ENCODE peak calls at places on chromosomes 1 and 21, in seven cellular contexts. One of them, this sample, is unnamed.

GRCh38 chr21:38662224-38662568 is 143.5 kb upstream of the ETS2 start:
- DNase-seq in A549: no peak
- DNase-seq in HCT116: no peak
- DNase-seq in K562: no peak
- DNase-seq in IMR-90: no peak
- DNase-seq in GM12878: no peak
- DNase-seq in H1: no peak
- DNase-seq in this sample: no peak

GRCh38 chr1:15836772-15837669 is 10.5 kb upstream of the SPEN start:
- DNase-seq in IMR-90: no peak
- DNase-seq in K562: no peak
- DNase-seq in GM12878: no peak
- DNase-seq in A549: no peak
- DNase-seq in H1: peak
- DNase-seq in HCT116: no peak
- DNase-seq in this sample: no peak

GRCh38 chr1:184773762-184774320 is 19.2 kb upstream of the EDEM3 start:
- DNase-seq in H1: no peak
- DNase-seq in A549: no peak
- DNase-seq in HCT116: no peak
- DNase-seq in IMR-90: no peak
- DNase-seq in K562: no peak
- DNase-seq in GM12878: no peak
- DNase-seq in this sample: no peak

GRCh38 chr21:44450999-44451398 is 4.3 kb upstream of the LRRC3 start:
- DNase-seq in K562: no peak
- DNase-seq in H1: no peak
- DNase-seq in HCT116: no peak
- DNase-seq in A549: no peak
- DNase-seq in IMR-90: no peak
- DNase-seq in GM12878: no peak
- DNase-seq in this sample: no peak

GRCh38 chr21:29501451-29501850 is 202.7 kb downstream of the BACH1 start:
- DNase-seq in K562: no peak
- DNase-seq in GM12878: no peak
- DNase-seq in A549: no peak
- DNase-seq in IMR-90: peak
- DNase-seq in HCT116: no peak
- DNase-seq in H1: no peak
- DNase-seq in this sample: no peak

GRCh38 chr1:112502827-112503226 is 5.9 kb upstream of the WNT2B start:
- DNase-seq in HCT116: no peak
- DNase-seq in GM12878: no peak
- DNase-seq in A549: no peak
- DNase-seq in H1: no peak
- DNase-seq in K562: peak
- DNase-seq in IMR-90: no peak
- DNase-seq in this sample: no peak

GRCh38 chr1:235052067-235053008 is 76.3 kb downstream of the TOMM20 start:
- DNase-seq in A549: no peak
- DNase-seq in GM12878: no peak
- DNase-seq in IMR-90: no peak
- DNase-seq in HCT116: no peak
- DNase-seq in K562: no peak
- DNase-seq in H1: no peak
- DNase-seq in this sample: no peak

GRCh38 chr1:54965624-54966340 is 14.6 kb upstream of the TMEM61 start:
- DNase-seq in K562: peak
- DNase-seq in GM12878: peak
- DNase-seq in HCT116: peak
- DNase-seq in H1: no peak
- DNase-seq in A549: no peak
- DNase-seq in IMR-90: peak
- DNase-seq in this sample: no peak

GRCh38 chr1:98458514-98459259 is 202.8 kb upstream of the SNX7 start:
- DNase-seq in HCT116: no peak
- DNase-seq in K562: no peak
- DNase-seq in GM12878: no peak
- DNase-seq in H1: no peak
- DNase-seq in IMR-90: no peak
- DNase-seq in A549: no peak
- DNase-seq in this sample: peak

GRCh38 chr1:117366982-117367768 is at the start of gene MAN1A2:
- DNase-seq in IMR-90: peak
- DNase-seq in HCT116: peak
- DNase-seq in GM12878: peak
- DNase-seq in K562: peak
- DNase-seq in H1: peak
- DNase-seq in A549: peak
- DNase-seq in this sample: peak

GRCh38 chr1:116179398-116179797 is 68.2 kb downstream of the MAB21L3 start:
- DNase-seq in K562: no peak
- DNase-seq in HCT116: no peak
- DNase-seq in H1: no peak
- DNase-seq in A549: no peak
- DNase-seq in GM12878: no peak
- DNase-seq in IMR-90: no peak
- DNase-seq in this sample: peak

GRCh38 chr1:92709738-92710137 is 75.2 kb downstream of the EVI5 start:
- DNase-seq in GM12878: no peak
- DNase-seq in HCT116: no peak
- DNase-seq in H1: no peak
- DNase-seq in K562: no peak
- DNase-seq in A549: peak
- DNase-seq in IMR-90: peak
- DNase-seq in this sample: peak

GRCh38 chr1:156096640-156097391 is 14.6 kb upstream of the MEX3A start:
- DNase-seq in A549: peak
- DNase-seq in K562: peak
- DNase-seq in H1: peak
- DNase-seq in GM12878: peak
- DNase-seq in IMR-90: peak
- DNase-seq in HCT116: peak
- DNase-seq in this sample: peak

GRCh38 chr1:172647987-172648386 is 10.9 kb upstream of the FASLG start:
- DNase-seq in HCT116: no peak
- DNase-seq in IMR-90: no peak
- DNase-seq in K562: no peak
- DNase-seq in H1: no peak
- DNase-seq in A549: no peak
- DNase-seq in GM12878: no peak
- DNase-seq in this sample: no peak

GRCh38 chr1:13769212-13769611 is 69.2 kb downstream of the PRDM2 start:
- DNase-seq in GM12878: no peak
- DNase-seq in K562: no peak
- DNase-seq in IMR-90: no peak
- DNase-seq in HCT116: no peak
- DNase-seq in H1: no peak
- DNase-seq in A549: no peak
- DNase-seq in this sample: no peak

GRCh38 chr1:51325878-51326755 is 4.2 kb downstream of the TTC39A start:
- DNase-seq in A549: no peak
- DNase-seq in GM12878: no peak
- DNase-seq in IMR-90: no peak
- DNase-seq in H1: no peak
- DNase-seq in HCT116: no peak
- DNase-seq in K562: peak
- DNase-seq in this sample: no peak

GRCh38 chr1:150537732-150538684 is 11.2 kb upstream of the ADAMTSL4 start:
- DNase-seq in GM12878: no peak
- DNase-seq in H1: peak
- DNase-seq in HCT116: no peak
- DNase-seq in K562: no peak
- DNase-seq in IMR-90: peak
- DNase-seq in A549: no peak
- DNase-seq in this sample: no peak

GRCh38 chr1:50332941-50333594 is 90.2 kb downstream of the DMRTA2 start:
- DNase-seq in H1: peak
- DNase-seq in HCT116: no peak
- DNase-seq in IMR-90: peak
- DNase-seq in A549: peak
- DNase-seq in K562: peak
- DNase-seq in GM12878: no peak
- DNase-seq in this sample: peak

GRCh38 chr21:33844104-33844889 is 71.3 kb downstream of the ATP5PO start:
- DNase-seq in GM12878: no peak
- DNase-seq in IMR-90: no peak
- DNase-seq in K562: no peak
- DNase-seq in A549: no peak
- DNase-seq in H1: no peak
- DNase-seq in HCT116: no peak
- DNase-seq in this sample: peak

GRCh38 chr1:167774710-167775109 is 52.9 kb downstream of the MPZL1 start:
- DNase-seq in A549: no peak
- DNase-seq in HCT116: no peak
- DNase-seq in H1: no peak
- DNase-seq in GM12878: no peak
- DNase-seq in K562: no peak
- DNase-seq in IMR-90: peak
- DNase-seq in this sample: no peak

GRCh38 chr1:220453371-220453770 is 74.6 kb upstream of the MARK1 start:
- DNase-seq in H1: no peak
- DNase-seq in A549: no peak
- DNase-seq in GM12878: no peak
- DNase-seq in IMR-90: no peak
- DNase-seq in HCT116: no peak
- DNase-seq in K562: no peak
- DNase-seq in this sample: no peak

GRCh38 chr1:25137521-25138395 is 94.5 kb downstream of the SYF2 start:
- DNase-seq in HCT116: no peak
- DNase-seq in GM12878: no peak
- DNase-seq in H1: no peak
- DNase-seq in K562: no peak
- DNase-seq in A549: no peak
- DNase-seq in IMR-90: no peak
- DNase-seq in this sample: no peak

GRCh38 chr1:246724001-246724724 is at the start of gene SCCPDH:
- DNase-seq in GM12878: no peak
- DNase-seq in A549: peak
- DNase-seq in HCT116: no peak
- DNase-seq in K562: peak
- DNase-seq in H1: peak
- DNase-seq in IMR-90: peak
- DNase-seq in this sample: peak

GRCh38 chr1:165254376-165254775 is 102.1 kb downstream of the LMX1A start:
- DNase-seq in IMR-90: no peak
- DNase-seq in A549: no peak
- DNase-seq in HCT116: no peak
- DNase-seq in GM12878: no peak
- DNase-seq in H1: no peak
- DNase-seq in K562: no peak
- DNase-seq in this sample: no peak

GRCh38 chr1:165259236-165259635 is 97.3 kb downstream of the LMX1A start:
- DNase-seq in A549: no peak
- DNase-seq in K562: no peak
- DNase-seq in HCT116: no peak
- DNase-seq in GM12878: no peak
- DNase-seq in H1: no peak
- DNase-seq in IMR-90: no peak
- DNase-seq in this sample: peak

GRCh38 chr1:165259706-165260105 is 96.8 kb downstream of the LMX1A start:
- DNase-seq in A549: no peak
- DNase-seq in GM12878: no peak
- DNase-seq in H1: no peak
- DNase-seq in HCT116: no peak
- DNase-seq in IMR-90: no peak
- DNase-seq in K562: no peak
- DNase-seq in this sample: no peak

GRCh38 chr1:165255226-165255625 is 101.3 kb downstream of the LMX1A start:
- DNase-seq in HCT116: no peak
- DNase-seq in H1: no peak
- DNase-seq in K562: no peak
- DNase-seq in A549: no peak
- DNase-seq in GM12878: no peak
- DNase-seq in IMR-90: no peak
- DNase-seq in this sample: no peak

GRCh38 chr1:165257969-165258459 is 98.5 kb downstream of the LMX1A start:
- DNase-seq in K562: peak
- DNase-seq in HCT116: peak
- DNase-seq in A549: peak
- DNase-seq in IMR-90: peak
- DNase-seq in GM12878: peak
- DNase-seq in H1: peak
- DNase-seq in this sample: peak
- TF ChIP-seq CEBPB in K562: no peak
- TF ChIP-seq CEBPB in HCT116: no peak
- TF ChIP-seq CEBPB in A549: no peak
- TF ChIP-seq CEBPB in IMR-90: no peak
- TF ChIP-seq CEBPB in GM12878: no peak
- TF ChIP-seq CEBPB in H1: no peak
- TF ChIP-seq CEBPB in this sample: no peak

GRCh38 chr1:18954270-18955071 is 2.0 kb downstream of the IFFO2 start:
- DNase-seq in GM12878: no peak
- DNase-seq in HCT116: no peak
- DNase-seq in IMR-90: no peak
- DNase-seq in K562: no peak
- DNase-seq in A549: no peak
- DNase-seq in H1: no peak
- DNase-seq in this sample: no peak
- TF ChIP-seq CEBPB in GM12878: no peak
- TF ChIP-seq CEBPB in HCT116: no peak
- TF ChIP-seq CEBPB in IMR-90: no peak
- TF ChIP-seq CEBPB in K562: no peak
- TF ChIP-seq CEBPB in A549: no peak
- TF ChIP-seq CEBPB in H1: no peak
- TF ChIP-seq CEBPB in this sample: no peak

DNA sequence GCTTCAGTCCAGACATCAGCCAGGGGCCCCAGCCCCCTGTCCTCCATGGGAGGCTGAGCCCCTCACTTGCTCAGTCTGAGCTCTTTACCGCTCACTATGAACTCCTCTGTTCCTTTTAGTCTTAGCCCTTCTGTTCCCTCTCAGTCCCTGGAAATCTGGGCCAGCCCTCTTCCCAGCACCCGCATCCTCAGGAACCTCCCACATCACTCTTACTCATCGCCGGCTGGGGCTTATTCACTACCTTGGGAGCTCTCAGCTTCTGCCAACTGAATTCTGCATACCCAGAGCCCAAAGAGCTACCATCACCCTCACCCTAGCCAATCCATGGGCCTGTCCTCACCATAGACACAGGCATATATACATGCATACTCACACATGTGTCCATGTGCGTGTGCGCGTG is 11.5 kb downstream of the KNCN start:
- DNase-seq in A549: peak
- DNase-seq in K562: no peak
- DNase-seq in GM12878: no peak
- DNase-seq in IMR-90: peak
- DNase-seq in HCT116: no peak
- DNase-seq in H1: no peak
- DNase-seq in this sample: no peak
- TF ChIP-seq CEBPB in A549: no peak
- TF ChIP-seq CEBPB in K562: no peak
- TF ChIP-seq CEBPB in GM12878: no peak
- TF ChIP-seq CEBPB in IMR-90: no peak
- TF ChIP-seq CEBPB in HCT116: no peak
- TF ChIP-seq CEBPB in H1: no peak
- TF ChIP-seq CEBPB in this sample: no peak

DNA sequence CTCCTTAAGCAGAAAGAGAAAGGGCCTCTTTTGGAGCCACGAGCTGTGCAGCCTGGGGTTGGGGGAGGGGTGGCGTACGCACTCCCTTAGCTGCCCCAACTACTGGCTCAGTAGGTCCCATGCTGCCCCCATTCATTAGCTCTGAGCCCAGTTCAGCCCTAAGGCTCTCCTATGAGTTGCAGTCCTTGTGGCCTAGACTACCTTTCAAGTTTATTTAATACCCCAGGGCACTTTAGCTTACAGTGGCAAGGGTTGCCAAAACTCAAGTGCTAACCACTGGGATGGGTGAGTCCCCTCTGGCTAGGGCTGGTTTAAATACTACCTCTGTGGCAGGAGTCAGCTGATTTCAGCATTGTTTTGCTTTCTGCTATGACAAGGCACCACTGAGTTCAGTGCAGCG is 118.2 kb downstream of the ODF2L start:
- DNase-seq in H1: no peak
- DNase-seq in K562: no peak
- DNase-seq in A549: no peak
- DNase-seq in HCT116: no peak
- DNase-seq in GM12878: no peak
- DNase-seq in IMR-90: no peak
- DNase-seq in this sample: no peak
- TF ChIP-seq CEBPB in H1: no peak
- TF ChIP-seq CEBPB in K562: no peak
- TF ChIP-seq CEBPB in A549: no peak
- TF ChIP-seq CEBPB in HCT116: no peak
- TF ChIP-seq CEBPB in GM12878: no peak
- TF ChIP-seq CEBPB in IMR-90: no peak
- TF ChIP-seq CEBPB in this sample: no peak

This sample was measured in HepG2.